ENCODE peak calls at places on chromosomes 11 and 22, in six cellular contexts. D is fibroblast of villous mesenchyme, I is germinal center, K is Right ventricle myocardium inferior, H is NCI-H345, U is BJ. E is an unnamed sample.

GRCh38 chr22:38282397-38282796 is 9.6 kb upstream of the TMEM184B start:
- DNase-seq in D (no peak), I (no peak), K (no peak), H (no peak), U (no peak), E (no peak)

GRCh38 chr22:46083383-46084350 is 66.7 kb upstream of the PPARA start:
- DNase-seq in D (peak), I (no peak), K (peak), H (no peak), U (no peak), E (no peak)

GRCh38 chr11:122330466-122330865 is 214.5 kb upstream of the BLID start:
- DNase-seq in D (peak), I (no peak), K (no peak), H (no peak), U (no peak), E (no peak)

GRCh38 chr11:110613526-110613925 is 98.7 kb downstream of the ARHGAP20 start:
- DNase-seq in D (peak), I (no peak), K (no peak), H (no peak), U (peak), E (no peak)

GRCh38 chr11:46122955-46123354 is 1.7 kb upstream of the PHF21A start:
- DNase-seq in D (no peak), I (no peak), K (no peak), H (no peak), U (no peak), E (no peak)

GRCh38 chr22:35740616-35741015 is 22.9 kb downstream of the APOL5 start:
- DNase-seq in D (no peak), I (no peak), K (no peak), H (no peak), U (no peak), E (no peak)

GRCh38 chr11:23976369-23976768 is 520.5 kb upstream of the LUZP2 start:
- DNase-seq in D (peak), I (no peak), K (no peak), H (no peak), U (no peak), E (no peak)

GRCh38 chr11:125950696-125951645 is 5.1 kb downstream of the VSIG10L2 start:
- DNase-seq in D (peak), I (no peak), K (peak), H (no peak), U (no peak), E (no peak)

GRCh38 chr11:126502982-126503381 is 147.5 kb downstream of the ST3GAL4 start:
- DNase-seq in D (no peak), I (no peak), K (peak), H (no peak), U (no peak), E (no peak)

GRCh38 chr22:20940178-20940790 is 23.1 kb downstream of the CRKL start:
- DNase-seq in D (peak), I (no peak), K (no peak), H (no peak), U (peak), E (no peak)

GRCh38 chr11:23732026-23732425 is 764.8 kb upstream of the LUZP2 start:
- DNase-seq in D (no peak), I (no peak), K (no peak), H (no peak), U (no peak), E (no peak)